ENCODE peak calls at places on chromosomes 11 and 22, in eight cellular contexts. Z, N, S, V, J, F, W and M are unnamed samples.

GRCh38 chr22:19959587-19960490 is 18.2 kb upstream of the TXNRD2 start:
- DNase-seq in V (no peak), W (no peak), J (no peak), Z (no peak), N (no peak), F (no peak), S (no peak), M (no peak)

GRCh38 chr22:31104869-31105268 is 2.5 kb downstream of the SELENOM start:
- DNase-seq in Z (no peak), W (no peak), V (no peak), F (no peak), S (no peak), N (no peak), J (no peak), M (no peak)

GRCh38 chr11:96070453-96070852 is 146.5 kb upstream of the MTMR2 start:
- DNase-seq in N (no peak), S (no peak), V (no peak), W (no peak), F (no peak), Z (no peak), J (no peak), M (no peak)

GRCh38 chr11:64838600-64839334 is 5.7 kb downstream of the CDC42BPG start:
- DNase-seq in S (no peak), J (no peak), N (no peak), V (no peak), F (no peak), W (no peak), Z (no peak), M (no peak)

GRCh38 chr11:13215157-13215556 is 62.4 kb upstream of the BMAL1 start:
- DNase-seq in W (no peak), N (no peak), S (no peak), Z (no peak), F (no peak), J (peak), V (peak), M (no peak)

GRCh38 chr11:76788661-76789442 is 5.7 kb downstream of the TSKU start:
- DNase-seq in V (no peak), W (peak), J (peak), S (no peak), Z (peak), N (no peak), F (no peak), M (no peak)

GRCh38 chr11:59668950-59669610 is at the start of gene PATL1:
- DNase-seq in J (peak), Z (peak), S (peak), V (peak), F (peak), W (peak), N (peak), M (peak)

GRCh38 chr11:24754406-24754805 is 257.6 kb downstream of the LUZP2 start:
- DNase-seq in Z (no peak), F (no peak), J (no peak), N (no peak), V (no peak), S (no peak), W (no peak), M (no peak)

GRCh38 chr11:89381094-89381493 is 110.1 kb downstream of the NOX4 start:
- DNase-seq in W (no peak), V (peak), N (no peak), J (peak), F (no peak), S (no peak), Z (no peak), M (no peak)

GRCh38 chr11:103091024-103091423 is 936 bp downstream of the DCUN1D5 start:
- DNase-seq in F (no peak), W (no peak), N (no peak), Z (no peak), V (peak), S (no peak), J (peak), M (no peak)